ENCODE peak calls at places on chromosomes 7 and 10, in four cellular contexts. I is T-helper 17 cell, V is A549, Y is left cardiac atrium. N is an unnamed sample.

GRCh38 chr7:135994466-135995205 is 17.5 kb upstream of the MTPN start:
- ATAC-seq in Y (no peak), V (no peak), I (no peak), N (peak)

GRCh38 chr7:139571651-139572050 is 48.2 kb downstream of the CLEC2L start:
- ATAC-seq in Y (no peak), V (no peak), I (no peak), N (no peak)

GRCh38 chr7:94623820-94624219 is 32.1 kb downstream of the SGCE start:
- ATAC-seq in I (no peak), V (no peak), Y (no peak), N (no peak)

GRCh38 chr7:25926009-25926408 is 226.0 kb upstream of the NFE2L3 start:
- ATAC-seq in V (no peak), Y (no peak), I (no peak), N (peak)

GRCh38 chr7:45359781-45360180 is 202.2 kb downstream of the RAMP3 start:
- ATAC-seq in I (no peak), V (no peak), Y (no peak), N (no peak)

GRCh38 chr10:102280397-102281015 is 35.2 kb downstream of the GBF1 start:
- ATAC-seq in I (no peak), Y (peak), V (no peak), N (no peak)

GRCh38 chr10:78134919-78135318 is 101.3 kb downstream of the RPS24 start:
- ATAC-seq in I (no peak), Y (no peak), V (no peak), N (no peak)

GRCh38 chr7:90836937-90837336 is 240.8 kb downstream of the CDK14 start:
- ATAC-seq in V (no peak), I (no peak), Y (no peak), N (no peak)

GRCh38 chr7:92621641-92622429 is 31.6 kb upstream of the FAM133B start:
- ATAC-seq in Y (peak), V (peak), I (no peak), N (peak)

GRCh38 chr10:19412531-19412930 is 363.9 kb downstream of the MALRD1 start:
- ATAC-seq in V (no peak), Y (peak), I (no peak), N (no peak)

GRCh38 chr7:129785457-129786178 is 167.1 kb downstream of the UBE2H start:
- ATAC-seq in I (peak), Y (no peak), V (no peak), N (no peak)

GRCh38 chr7:15783971-15784693 is 97.6 kb upstream of the MEOX2 start:
- ATAC-seq in V (no peak), Y (peak), I (no peak), N (no peak)

GRCh38 chr10:63644398-63645142 is 123.4 kb downstream of the REEP3 start:
- ATAC-seq in I (no peak), V (no peak), Y (no peak), N (no peak)

GRCh38 chr7:155310425-155311114 is 12.9 kb downstream of the INSIG1 start:
- ATAC-seq in I (no peak), Y (no peak), V (no peak), N (no peak)

GRCh38 chr10:89295597-89295996 is 6.2 kb upstream of the IFIT2 start:
- ATAC-seq in V (no peak), Y (peak), I (no peak), N (peak)

GRCh38 chr10:132459252-132460028 is 62.4 kb downstream of the PWWP2B start:
- ATAC-seq in Y (no peak), V (no peak), I (no peak), N (no peak)

GRCh38 chr7:155491812-155492211 is 33.9 kb downstream of the EN2 start:
- ATAC-seq in Y (no peak), I (no peak), V (no peak), N (no peak)

GRCh38 chr7:42095791-42096190 is 141.2 kb downstream of the GLI3 start:
- ATAC-seq in V (no peak), Y (no peak), I (no peak), N (no peak)

GRCh38 chr7:125848157-125848556 is 918.5 kb upstream of the POT1 start:
- ATAC-seq in V (no peak), Y (no peak), I (no peak), N (no peak)

GRCh38 chr7:142645777-142646176 is 103.5 kb upstream of the PRSS1 start:
- ATAC-seq in V (peak), I (peak), Y (no peak), N (no peak)

GRCh38 chr7:25171071-25171470 is 46.0 kb upstream of the CYCS start:
- ATAC-seq in Y (no peak), I (no peak), V (no peak), N (no peak)

GRCh38 chr10:89374716-89375115 is 3.1 kb upstream of the IFIT1B start:
- ATAC-seq in Y (peak), I (no peak), V (peak), N (no peak)

GRCh38 chr7:143280160-143280559 is 4.6 kb upstream of the TMEM139 start:
- ATAC-seq in V (no peak), I (peak), Y (no peak), N (no peak)

GRCh38 chr10:129963076-129963830 is 821 bp downstream of the EBF3 start:
- ATAC-seq in V (peak), I (no peak), Y (peak), N (no peak)

GRCh38 chr10:14456870-14457266 is 126.1 kb upstream of the FRMD4A start:
- ATAC-seq in V (no peak), Y (no peak), I (no peak), N (no peak)

GRCh38 chr7:56175086-56175760 is 59.0 kb upstream of the NUPR2 start:
- ATAC-seq in V (no peak), Y (peak), I (no peak), N (no peak)

N was measured in esophagus mucosa.